ENCODE peak calls at places on chromosomes 3 and 15, in eight cellular contexts. P is HFFc6, Y is NCI-H69, N is fibroblast of villous mesenchyme, H is dermis blood vessel endothelial cell, W is H9, X is epithelial cell of proximal tubule, K is HAP-1. A is an unnamed sample.

GRCh38 chr15:76336254-76337046 is at the start of gene ISL2:
- DNase-seq in X (no peak), K (peak), H (peak), P (peak), Y (no peak), W (peak), N (peak), A (peak)

GRCh38 chr3:180871901-180872300 is 40.6 kb upstream of the FXR1 start:
- DNase-seq in Y (no peak), X (no peak), W (no peak), P (peak), K (no peak), H (no peak), N (peak), A (no peak)

GRCh38 chr15:36373549-36373948 is 205.9 kb upstream of the CDIN1 start:
- DNase-seq in P (no peak), W (no peak), X (no peak), N (no peak), H (peak), Y (no peak), K (no peak), A (no peak)

GRCh38 chr3:58173029-58173669 is 37.6 kb downstream of the DNASE1L3 start:
- DNase-seq in Y (peak), W (no peak), K (no peak), X (no peak), N (no peak), P (no peak), H (peak), A (peak)

GRCh38 chr15:60682115-60682514 is 203.2 kb upstream of the ICE2 start:
- DNase-seq in N (no peak), H (no peak), Y (no peak), P (peak), X (peak), K (no peak), W (no peak), A (no peak)

GRCh38 chr15:48440084-48440483 is 108.9 kb downstream of the DUT start:
- DNase-seq in W (peak), X (no peak), K (no peak), P (peak), H (no peak), Y (no peak), N (peak), A (no peak)

GRCh38 chr3:36124118-36124796 is 256.0 kb upstream of the STAC start:
- DNase-seq in X (peak), P (no peak), N (peak), H (peak), Y (peak), K (peak), W (peak), A (no peak)

GRCh38 chr15:42999201-42999779 is 78.7 kb upstream of the TTBK2 start:
- DNase-seq in K (no peak), N (no peak), Y (no peak), X (no peak), P (no peak), H (no peak), W (no peak), A (no peak)

GRCh38 chr3:123521179-123521969 is 63.5 kb downstream of the HACD2 start:
- DNase-seq in W (no peak), N (no peak), X (no peak), K (no peak), P (no peak), H (peak), Y (no peak), A (peak)

GRCh38 chr3:171192176-171192854 is 165.8 kb upstream of the SLC2A2 start:
- DNase-seq in N (peak), X (peak), W (no peak), H (peak), P (peak), Y (peak), K (no peak), A (no peak)

GRCh38 chr3:169772530-169772950 is 656 bp upstream of the MYNN start:
- DNase-seq in Y (peak), W (peak), N (peak), P (peak), K (peak), X (no peak), H (peak), A (peak)

GRCh38 chr15:27398631-27399030 is 427.6 kb downstream of the GABRG3 start:
- DNase-seq in K (no peak), X (no peak), N (no peak), Y (peak), P (no peak), H (no peak), W (no peak), A (no peak)